ENCODE peak calls at places on chromosomes 2 and 18, in seven cellular contexts. N, Y, H, X, O, L and P are unnamed samples.

GRCh38 chr2:230007931-230008707 is 60.6 kb downstream of the SLC16A14 start:
- DNase-seq in N (no peak), Y (peak; percentile 59), H (peak; percentile 7), X (peak; percentile 61), O (peak; percentile 86), L (peak; percentile 91), P (peak; percentile 89)

GRCh38 chr2:60926751-60927568 is 45.6 kb downstream of the REL start:
- DNase-seq in N (peak; percentile 47), Y (peak; percentile 53), H (no peak), X (no peak), O (peak; percentile 59), L (no peak), P (no peak)

GRCh38 chr2:186455613-186456012 is 30.4 kb upstream of the ZC3H15 start:
- DNase-seq in N (no peak), Y (no peak), H (no peak), X (no peak), O (no peak), L (no peak), P (no peak)

GRCh38 chr18:73549236-73549635 is 598.4 kb downstream of the FBXO15 start:
- DNase-seq in N (no peak), Y (no peak), H (no peak), X (no peak), O (no peak), L (no peak), P (no peak)

GRCh38 chr2:236637691-236638569 is 68.3 kb downstream of the ACKR3 start:
- DNase-seq in N (no peak), Y (no peak), H (no peak), X (no peak), O (no peak), L (no peak), P (no peak)

GRCh38 chr2:187890690-187891089 is 336.5 kb upstream of the TFPI start:
- DNase-seq in N (no peak), Y (no peak), H (no peak), X (no peak), O (no peak), L (no peak), P (no peak)

GRCh38 chr2:224958873-224959272 is 83.4 kb downstream of the DOCK10 start:
- DNase-seq in N (no peak), Y (no peak), H (no peak), X (no peak), O (no peak), L (no peak), P (no peak)

GRCh38 chr2:212892193-212892592 is 259.2 kb downstream of the IKZF2 start:
- DNase-seq in N (no peak), Y (no peak), H (no peak), X (no peak), O (peak; percentile 78), L (no peak), P (peak; percentile 4)

GRCh38 chr2:36597532-36598377 is at the start of gene FEZ2:
- DNase-seq in N (no peak), Y (peak; percentile 76), H (peak; percentile 33), X (peak; percentile 90), O (peak; percentile 75), L (peak; percentile 78), P (peak; percentile 80)

GRCh38 chr2:126704434-126705165 is 48.6 kb downstream of the GYPC start:
- DNase-seq in N (no peak), Y (no peak), H (no peak), X (no peak), O (peak; percentile 46), L (no peak), P (no peak)

GRCh38 chr2:207487650-207488315 is 42.0 kb upstream of the CREB1 start:
- DNase-seq in N (peak; percentile 75), Y (no peak), H (no peak), X (no peak), O (peak; percentile 76), L (no peak), P (no peak)

GRCh38 chr18:13185675-13186198 is 32.8 kb upstream of the LDLRAD4 start:
- DNase-seq in N (no peak), Y (no peak), H (no peak), X (no peak), O (no peak), L (no peak), P (no peak)

GRCh38 chr2:100018794-100019193 is 123.6 kb downstream of the AFF3 start:
- DNase-seq in N (peak; percentile 44), Y (no peak), H (no peak), X (no peak), O (peak; percentile 10), L (no peak), P (no peak)

GRCh38 chr2:2010266-2010665 is 266.0 kb upstream of the PXDN start:
- DNase-seq in N (no peak), Y (no peak), H (peak; percentile 49), X (no peak), O (no peak), L (no peak), P (no peak)

GRCh38 chr2:178101321-178102079 is 10.7 kb upstream of the RBM45 start:
- DNase-seq in N (no peak), Y (no peak), H (no peak), X (no peak), O (no peak), L (no peak), P (no peak)

GRCh38 chr18:62856294-62856693 is 141.0 kb downstream of the PHLPP1 start:
- DNase-seq in N (no peak), Y (no peak), H (no peak), X (no peak), O (no peak), L (no peak), P (no peak)

GRCh38 chr2:64328415-64328722 is 125.6 kb upstream of the LGALSL start:
- DNase-seq in N (no peak), Y (no peak), H (no peak), X (peak; percentile 31), O (no peak), L (no peak), P (no peak)

GRCh38 chr2:136404925-136405324 is 287.0 kb upstream of the CXCR4 start:
- DNase-seq in N (no peak), Y (no peak), H (no peak), X (no peak), O (no peak), L (no peak), P (no peak)

GRCh38 chr2:108220191-108220590 is 19.6 kb upstream of the SULT1C3 start:
- DNase-seq in N (no peak), Y (no peak), H (no peak), X (no peak), O (no peak), L (no peak), P (no peak)

GRCh38 chr18:80172056-80172455 is 63.0 kb downstream of the ADNP2 start:
- DNase-seq in N (no peak), Y (no peak), H (no peak), X (no peak), O (no peak), L (no peak), P (peak; percentile 34)

GRCh38 chr2:39511219-39511785 is 74.2 kb upstream of the MAP4K3 start:
- DNase-seq in N (no peak), Y (no peak), H (no peak), X (no peak), O (no peak), L (no peak), P (no peak)

GRCh38 chr2:174771631-174772491 is 7.6 kb upstream of the CHRNA1 start:
- DNase-seq in N (no peak), Y (no peak), H (peak; percentile 36), X (peak; percentile 65), O (peak; percentile 81), L (peak; percentile 75), P (peak; percentile 81)